ENCODE peak calls at places on chromosomes 16 and 17, in ten cellular contexts. D is A549, Y is neuronal stem cell, J is fibroblast of lung, Z is MM.1S, U is GM23338, T is mesenchymal stem cell, L is mesendoderm, R is OCI-LY7, P is endothelial cell of umbilical vein. N is an unnamed sample.

GRCh38 chr16:3945751-3946603 is 65.5 kb upstream of the CREBBP start:
- DNase-seq in D (peak), Y (no peak), J (peak), Z (no peak), U (peak), T (peak), L (peak), R (no peak), P (peak), N (peak)

GRCh38 chr17:72361892-72362291 is 241.1 kb downstream of the SOX9 start:
- DNase-seq in D (no peak), Y (no peak), J (no peak), Z (no peak), U (no peak), T (peak), L (no peak), R (no peak), P (no peak), N (no peak)

GRCh38 chr17:60091908-60092331 is 13.2 kb upstream of the HEATR6 start:
- DNase-seq in D (no peak), Y (no peak), J (no peak), Z (no peak), U (no peak), T (peak), L (no peak), R (no peak), P (peak), N (no peak)

GRCh38 chr17:39737331-39737760 is 392 bp upstream of the GRB7 start:
- DNase-seq in D (no peak), Y (no peak), J (no peak), Z (no peak), U (no peak), T (no peak), L (no peak), R (no peak), P (no peak), N (no peak)

GRCh38 chr16:85662036-85662812 is 26.5 kb downstream of the GINS2 start:
- DNase-seq in D (no peak), Y (peak), J (no peak), Z (no peak), U (no peak), T (no peak), L (peak), R (no peak), P (no peak), N (no peak)

GRCh38 chr17:75898791-75899190 is 2.0 kb upstream of the TRIM65 start:
- DNase-seq in D (no peak), Y (no peak), J (no peak), Z (no peak), U (no peak), T (no peak), L (no peak), R (no peak), P (no peak), N (no peak)

GRCh38 chr17:4329838-4330237 is 36.6 kb downstream of the UBE2G1 start:
- DNase-seq in D (peak), Y (no peak), J (peak), Z (no peak), U (no peak), T (peak), L (peak), R (no peak), P (peak), N (peak)

GRCh38 chr17:27502526-27503324 is 46.5 kb downstream of the KSR1 start:
- DNase-seq in D (no peak), Y (no peak), J (peak), Z (no peak), U (no peak), T (peak), L (no peak), R (no peak), P (no peak), N (no peak)

GRCh38 chr17:44203731-44204452 is 4.2 kb upstream of the ATXN7L3 start:
- DNase-seq in D (peak), Y (peak), J (peak), Z (peak), U (peak), T (peak), L (peak), R (peak), P (peak), N (no peak)

GRCh38 chr17:46922487-46922803 is 515 bp upstream of the GOSR2 start:
- DNase-seq in D (no peak), Y (no peak), J (no peak), Z (no peak), U (no peak), T (no peak), L (no peak), R (no peak), P (no peak), N (no peak)

GRCh38 chr17:78351449-78352006 is 8.3 kb downstream of the SOCS3 start:
- DNase-seq in D (peak), Y (no peak), J (peak), Z (no peak), U (peak), T (peak), L (peak), R (no peak), P (no peak), N (no peak)

GRCh38 chr16:51968756-51969155 is 578.2 kb downstream of the TOX3 start:
- DNase-seq in D (no peak), Y (no peak), J (peak), Z (no peak), U (no peak), T (no peak), L (no peak), R (no peak), P (no peak), N (no peak)

GRCh38 chr17:30226878-30227277 is 8.6 kb downstream of the SLC6A4 start:
- DNase-seq in D (no peak), Y (no peak), J (no peak), Z (no peak), U (no peak), T (no peak), L (no peak), R (no peak), P (no peak), N (no peak)

DNA sequence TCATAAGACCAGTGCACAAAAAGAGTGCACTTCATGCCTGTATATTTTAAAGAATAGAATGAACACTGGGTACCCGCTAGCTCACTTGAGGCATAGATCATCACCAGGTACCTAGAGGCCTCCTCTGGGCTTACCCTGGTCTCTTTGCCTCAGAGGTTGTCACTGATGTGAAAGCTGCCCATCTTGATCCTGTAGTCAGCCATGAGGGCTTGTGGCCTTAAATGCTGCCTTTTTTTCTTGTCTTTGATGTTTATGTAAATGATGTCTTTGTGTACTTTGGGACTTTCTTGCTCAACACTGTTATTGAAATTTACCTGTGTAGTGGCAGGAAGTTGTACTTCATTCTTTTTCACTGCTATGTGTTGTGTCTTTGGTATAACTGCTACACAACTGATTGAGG is 26.8 kb upstream of the SLC5A10 start:
- DNase-seq in D (no peak), Y (no peak), J (no peak), Z (no peak), U (no peak), T (no peak), L (no peak), R (peak), P (no peak), N (no peak)
- H3K4me2 ChIP-seq in D (no peak), Y (no peak), J (no peak), Z (no peak), U (no peak), T (no peak), L (no peak), R (peak), P (no peak), N (no peak)

GRCh38 chr17:79568661-79569060 is 42.2 kb downstream of the RBFOX3 start:
- DNase-seq in D (no peak), Y (no peak), J (no peak), Z (no peak), U (no peak), T (no peak), L (no peak), R (no peak), P (no peak), N (no peak)
- H3K4me2 ChIP-seq in D (no peak), Y (no peak), J (no peak), Z (no peak), U (no peak), T (no peak), L (no peak), R (no peak), P (no peak), N (no peak)

GRCh38 chr17:32527146-32527545 is 40.4 kb downstream of the CDK5R1 start:
- DNase-seq in D (no peak), Y (no peak), J (no peak), Z (no peak), U (no peak), T (no peak), L (no peak), R (no peak), P (no peak), N (no peak)

GRCh38 chr17:32525116-32525515 is 38.3 kb downstream of the CDK5R1 start:
- DNase-seq in D (no peak), Y (no peak), J (peak), Z (no peak), U (no peak), T (peak), L (peak), R (no peak), P (no peak), N (no peak)

GRCh38 chr17:32528825-32529224 is 42.0 kb downstream of the CDK5R1 start:
- DNase-seq in D (no peak), Y (no peak), J (no peak), Z (no peak), U (no peak), T (no peak), L (no peak), R (no peak), P (no peak), N (no peak)

GRCh38 chr17:32533296-32533695 is 46.5 kb downstream of the CDK5R1 start:
- DNase-seq in D (no peak), Y (no peak), J (no peak), Z (no peak), U (no peak), T (no peak), L (no peak), R (no peak), P (no peak), N (no peak)

GRCh38 chr17:32529604-32530003 is 42.8 kb downstream of the CDK5R1 start:
- DNase-seq in D (no peak), Y (no peak), J (no peak), Z (no peak), U (no peak), T (no peak), L (no peak), R (no peak), P (no peak), N (no peak)
- H3K4me2 ChIP-seq in D (no peak), Y (no peak), J (no peak), Z (no peak), U (no peak), T (no peak), L (no peak), R (no peak), P (no peak), N (no peak)

GRCh38 chr16:23146877-23147601 is 2.2 kb downstream of the USP31 start:
- DNase-seq in D (no peak), Y (no peak), J (no peak), Z (no peak), U (no peak), T (no peak), L (peak), R (no peak), P (peak), N (no peak)

GRCh38 chr16:23147666-23148065 is 1.6 kb downstream of the USP31 start:
- DNase-seq in D (no peak), Y (no peak), J (no peak), Z (no peak), U (no peak), T (no peak), L (no peak), R (no peak), P (no peak), N (no peak)

GRCh38 chr16:23145186-23145585 is 4.1 kb downstream of the USP31 start:
- DNase-seq in D (no peak), Y (no peak), J (no peak), Z (no peak), U (peak), T (no peak), L (peak), R (no peak), P (no peak), N (no peak)

GRCh38 chr16:23143391-23143790 is 5.9 kb downstream of the USP31 start:
- DNase-seq in D (no peak), Y (no peak), J (no peak), Z (no peak), U (no peak), T (no peak), L (no peak), R (no peak), P (no peak), N (no peak)

DNA sequence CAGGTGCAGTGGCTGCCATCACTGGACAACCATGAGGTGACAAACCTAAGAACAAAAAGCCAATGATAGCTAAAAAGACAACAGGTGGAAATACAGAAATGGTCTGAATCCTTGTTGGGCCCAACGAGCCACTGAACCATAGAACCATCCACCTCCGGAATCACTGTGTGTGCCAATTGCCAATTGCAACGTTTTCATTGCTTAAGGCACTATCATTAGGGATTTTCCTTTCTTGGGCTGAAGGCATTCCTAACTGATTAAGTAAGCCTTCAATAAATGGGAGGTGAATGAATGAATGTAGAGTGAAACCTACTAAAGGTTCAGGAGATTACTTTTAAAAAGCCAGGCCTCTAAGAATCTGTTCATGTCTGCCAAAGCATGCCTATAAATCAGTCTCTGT is 3.6 kb downstream of the USP31 start:
- DNase-seq in D (peak), Y (no peak), J (peak), Z (no peak), U (peak), T (peak), L (peak), R (no peak), P (peak), N (no peak)
- H3K4me2 ChIP-seq in D (peak), Y (no peak), J (no peak), Z (no peak), U (peak), T (peak), L (no peak), R (no peak), P (no peak), N (no peak)

DNA sequence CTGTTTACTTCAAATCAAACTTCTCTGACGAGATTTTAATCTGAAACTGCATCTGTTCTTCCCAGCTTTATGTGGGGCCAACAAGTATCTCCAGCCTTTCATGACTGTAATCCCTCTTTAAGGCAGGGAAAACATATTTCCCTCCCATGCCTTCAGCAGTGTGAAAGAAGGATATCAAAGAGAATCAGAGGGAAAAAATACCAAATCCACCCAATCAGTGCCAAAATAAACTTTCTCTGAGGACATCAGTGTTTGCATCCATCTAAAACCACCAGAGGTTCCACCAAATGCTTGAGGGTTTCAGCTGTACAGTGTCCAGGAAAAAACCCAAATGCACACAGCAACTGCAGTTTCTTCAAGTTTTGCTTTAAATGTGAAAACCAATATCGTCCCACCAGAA is 14.5 kb downstream of the CMTM3 start:
- DNase-seq in D (no peak), Y (no peak), J (peak), Z (no peak), U (no peak), T (no peak), L (no peak), R (no peak), P (no peak), N (no peak)
- H3K4me2 ChIP-seq in D (peak), Y (no peak), J (peak), Z (no peak), U (no peak), T (no peak), L (no peak), R (peak), P (no peak), N (peak)

DNA sequence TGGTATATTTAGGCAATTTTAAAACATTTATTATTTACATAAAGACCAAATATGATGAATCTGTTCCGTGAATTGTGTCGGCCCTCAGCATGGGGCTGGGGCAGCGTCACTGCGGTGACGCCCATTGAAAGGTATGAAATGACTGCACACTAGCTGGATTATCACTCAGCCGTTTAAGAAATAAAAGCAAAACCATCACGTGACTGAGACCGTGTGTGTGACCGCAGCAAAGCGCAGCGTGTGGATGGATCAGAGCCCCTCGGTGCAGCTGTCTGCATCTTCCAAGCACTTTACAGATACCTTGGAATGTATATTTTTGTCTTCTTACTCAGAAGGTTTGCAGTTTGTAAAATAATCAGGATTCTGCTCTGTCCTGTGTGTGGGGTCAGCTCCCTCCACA is 45.3 kb downstream of the WDR45B start:
- DNase-seq in D (no peak), Y (no peak), J (no peak), Z (no peak), U (no peak), T (no peak), L (no peak), R (no peak), P (peak), N (no peak)
- H3K4me2 ChIP-seq in D (no peak), Y (no peak), J (no peak), Z (no peak), U (no peak), T (no peak), L (no peak), R (no peak), P (peak), N (no peak)